ENCODE peak calls at places on chromosomes 16 and 17, in eight cellular contexts. E, X, K, J, O, Y, M and L are unnamed samples.

GRCh38 chr16:5027575-5028235 is 6.0 kb downstream of the NAGPA start:
- DNase-seq in X (no peak), O (no peak), E (no peak), J (no peak), M (no peak), Y (no peak), K (no peak), L (no peak)

GRCh38 chr16:27792486-27793275 is 242.7 kb downstream of the KATNIP start:
- DNase-seq in J (no peak), Y (no peak), O (peak; percentile 5), K (no peak), M (no peak), X (no peak), E (no peak), L (no peak)

GRCh38 chr16:66603537-66604375 is 748 bp upstream of the CMTM3 start:
- DNase-seq in Y (peak; percentile 37), M (peak; percentile 86), E (peak; percentile 81), O (no peak), J (peak; percentile 58), X (peak; percentile 68), K (no peak), L (peak; percentile 92)

GRCh38 chr17:61848896-61849295 is 14.4 kb downstream of the BRIP1 start:
- DNase-seq in Y (no peak), K (no peak), O (no peak), J (no peak), E (no peak), M (no peak), X (no peak), L (no peak)

GRCh38 chr16:27860091-27860490 is 203.4 kb downstream of the GSG1L start:
- DNase-seq in E (no peak), X (no peak), Y (no peak), J (no peak), M (no peak), K (no peak), O (no peak), L (no peak)

GRCh38 chr17:3025421-3026124 is 37.8 kb downstream of the OR1D5 start:
- DNase-seq in K (no peak), Y (no peak), J (no peak), X (no peak), E (no peak), M (no peak), O (no peak), L (peak; percentile 50)

GRCh38 chr17:42979511-42980273 is at the start of gene PTGES3L:
- DNase-seq in O (peak; percentile 73), M (peak; percentile 82), J (peak; percentile 48), Y (no peak), E (peak; percentile 43), X (peak; percentile 35), K (no peak), L (peak; percentile 80)

GRCh38 chr17:76268015-76268749 is 3.0 kb downstream of the UBALD2 start:
- DNase-seq in O (peak; percentile 90), J (peak; percentile 45), M (peak; percentile 93), Y (peak; percentile 70), E (peak; percentile 57), X (peak; percentile 70), K (no peak), L (peak; percentile 95)

GRCh38 chr17:68564415-68565111 is 36.6 kb downstream of the FAM20A start:
- DNase-seq in J (no peak), E (no peak), M (no peak), X (no peak), O (no peak), Y (no peak), K (no peak), L (no peak)

GRCh38 chr17:40582328-40582901 is 17.1 kb upstream of the CCR7 start:
- DNase-seq in X (peak; percentile 44), O (peak; percentile 86), M (no peak), K (peak; percentile 32), J (no peak), Y (no peak), E (no peak), L (peak; percentile 97)

GRCh38 chr17:40705567-40705966 is 2.0 kb upstream of the KRT24 start:
- DNase-seq in K (no peak), Y (no peak), M (no peak), O (no peak), J (no peak), X (no peak), E (no peak), L (no peak)

GRCh38 chr17:9488556-9488955 is 87.1 kb downstream of the STX8 start:
- DNase-seq in E (no peak), Y (no peak), O (no peak), J (peak; percentile 32), X (no peak), K (no peak), M (no peak), L (no peak)

GRCh38 chr17:42127414-42127813 is 4.8 kb downstream of the HSPB9 start:
- DNase-seq in X (no peak), E (no peak), K (no peak), M (no peak), J (no peak), Y (no peak), O (no peak), L (no peak)

GRCh38 chr16:86566601-86566965 is at the start of gene FOXC2:
- DNase-seq in O (peak; percentile 90), E (peak; percentile 91), Y (peak; percentile 87), M (peak; percentile 80), X (peak; percentile 79), J (peak; percentile 94), K (no peak), L (peak; percentile 79)

GRCh38 chr17:72408641-72409040 is 287.8 kb downstream of the SOX9 start:
- DNase-seq in J (no peak), O (no peak), X (no peak), Y (no peak), K (no peak), E (no peak), M (no peak), L (no peak)
- H3K4me1 ChIP-seq in J (peaks cover 28% of the 10 kb centered on the region), O (peaks cover 7% of the 10 kb centered on the region), X (peaks cover 9% of the 10 kb centered on the region), Y (peaks cover 5% of the 10 kb centered on the region), K (peaks cover 21% of the 10 kb centered on the region), E (peaks cover 3% of the 10 kb centered on the region), M (peaks cover 25% of the 10 kb centered on the region), L (no peaks in the 10 kb centered on the region)

GRCh38 chr16:88383401-88384221 is 852 bp downstream of the ZNF469 start:
- DNase-seq in O (peak; percentile 74), Y (no peak), J (peak; percentile 63), E (peak; percentile 36), M (peak; percentile 71), K (no peak), X (peak; percentile 50), L (peak; percentile 80)
- TF ChIP-seq POLR2A in O (no peak), Y (no peak), J (no peak), E (no peak), M (no peak), K (no peak), X (no peak), L (no peak)

GRCh38 chr17:80990921-80991644 is 558 bp upstream of the CHMP6 start:
- DNase-seq in O (no peak), X (no peak), Y (no peak), K (no peak), J (no peak), E (no peak), M (no peak), L (peak; percentile 73)

GRCh38 chr17:80991645-80992076 is at the start of gene CHMP6:
- DNase-seq in J (peak; percentile 76), K (no peak), X (peak; percentile 77), Y (peak; percentile 52), E (peak; percentile 76), O (peak; percentile 88), M (peak; percentile 87), L (peak; percentile 94)

GRCh38 chr17:80992077-80992947 is 671 bp downstream of the CHMP6 start:
- DNase-seq in Y (no peak), J (no peak), O (peak; percentile 68), X (no peak), K (no peak), M (no peak), E (no peak), L (peak; percentile 83)

GRCh38 chr17:80995131-80995530 is 3.5 kb downstream of the CHMP6 start:
- DNase-seq in M (no peak), O (no peak), K (no peak), E (no peak), J (no peak), Y (no peak), X (no peak), L (peak; percentile 65)

DNA sequence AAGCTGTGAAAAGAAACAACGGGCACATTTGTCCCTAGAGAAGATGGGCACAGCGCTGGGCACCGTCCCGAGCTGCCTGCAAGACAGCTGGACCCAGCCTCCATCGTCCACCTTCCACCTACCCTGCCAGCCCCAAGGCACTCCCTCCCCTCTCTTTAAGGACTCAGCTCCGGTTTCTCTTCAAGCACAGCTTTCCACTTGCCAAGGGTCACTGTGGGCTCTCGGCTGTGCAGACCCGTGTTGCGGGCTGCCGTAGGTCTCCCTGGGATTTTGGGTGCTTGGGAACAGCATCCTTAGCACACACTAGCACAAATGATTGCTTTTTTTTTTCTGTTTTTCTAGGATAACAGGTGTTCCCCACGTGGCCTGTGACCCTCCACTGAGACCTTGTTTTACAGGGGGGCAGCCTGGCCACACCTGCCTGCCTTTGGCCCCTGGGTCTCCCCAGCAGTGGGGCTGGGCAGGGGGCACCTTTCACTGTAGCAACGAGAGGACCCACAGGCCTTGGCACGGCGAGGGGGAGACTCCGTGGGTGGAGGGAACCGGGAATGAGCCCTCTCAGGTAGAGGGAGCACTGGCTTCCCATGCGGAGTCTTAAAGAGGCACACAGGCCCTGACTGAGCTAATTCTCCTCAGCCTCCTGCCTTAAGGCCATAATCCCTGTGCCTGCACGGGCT is 1.4 kb downstream of the CHMP6 start:
- DNase-seq in Y (no peak), K (no peak), E (no peak), X (no peak), M (no peak), J (no peak), O (no peak), L (peak; percentile 73)
- H3K4me3 ChIP-seq in Y (peak overlapping the region; percentile 90), K (peak overlapping the region; percentile 97), E (peak overlapping the region; percentile 74), X (no peak overlapping the region), M (peak overlapping the region; percentile 99), J (peak overlapping the region; percentile 87), O (peak overlapping the region; percentile 92), L (peak overlapping the region; percentile 99)

DNA sequence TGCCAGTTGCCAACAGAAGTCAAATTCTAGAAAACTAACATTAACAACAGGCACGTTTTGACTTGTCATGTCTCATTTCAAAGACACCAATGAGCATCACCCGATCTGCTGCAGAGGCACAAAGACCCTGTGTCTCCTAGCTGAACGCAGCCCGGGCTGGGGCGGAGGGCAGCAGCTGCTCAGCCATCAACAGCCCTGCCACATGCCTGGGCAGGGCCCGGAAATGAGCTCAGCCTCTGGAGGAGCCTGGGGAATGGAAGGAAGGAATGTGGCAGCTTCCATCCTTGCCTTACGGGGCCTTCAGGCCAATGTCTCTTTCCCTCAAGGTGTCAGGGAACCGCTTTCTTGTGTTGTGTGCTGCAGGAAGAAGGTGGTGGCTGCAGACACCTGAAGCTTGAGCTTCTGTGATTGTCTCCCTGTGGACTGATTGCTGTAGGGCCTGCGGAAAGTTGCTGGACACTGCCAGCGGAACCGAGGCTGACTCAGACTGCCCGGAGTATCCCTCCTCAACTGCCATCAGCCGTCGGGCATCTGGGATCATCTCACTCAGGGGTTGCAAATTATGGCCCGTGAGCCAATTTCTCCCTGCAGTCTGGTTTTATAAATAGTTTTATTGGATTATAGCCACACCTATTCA is 7.3 kb downstream of the CDH13 start:
- DNase-seq in O (peak; percentile 61), J (peak; percentile 46), X (no peak), M (peak; percentile 41), K (no peak), Y (no peak), E (no peak), L (no peak)
- H3K4me1 ChIP-seq in O (peaks cover 83% of the 10 kb centered on the region), J (peaks cover 25% of the 10 kb centered on the region), X (no peaks in the 10 kb centered on the region), M (peaks cover 31% of the 10 kb centered on the region), K (peaks cover 18% of the 10 kb centered on the region), Y (no peaks in the 10 kb centered on the region), E (no peaks in the 10 kb centered on the region), L (no peaks in the 10 kb centered on the region)